ENCODE peak calls at places on chromosomes 2 and 18, in four cellular contexts. U is HCT116, N is GM12878, G is K562. A is an unnamed sample.

GRCh38 chr18:50716902-50717301 is 102.9 kb downstream of the MRO start:
- DNase-seq in N (no peak), G (no peak), U (no peak), A (no peak)

GRCh38 chr2:28594029-28594368 is 98.1 kb downstream of the PLB1 start:
- DNase-seq in N (no peak), G (no peak), U (no peak), A (no peak)

GRCh38 chr2:177002983-177003382 is 209.6 kb upstream of the HNRNPA3 start:
- DNase-seq in U (no peak), G (peak), N (no peak), A (no peak)

GRCh38 chr2:172430671-172431070 is 3.3 kb downstream of the ITGA6 start:
- DNase-seq in N (no peak), G (no peak), U (peak), A (no peak)

GRCh38 chr2:100783986-100784385 is 36.0 kb upstream of the NPAS2 start:
- DNase-seq in U (no peak), N (no peak), G (no peak), A (no peak)

GRCh38 chr2:226475650-226476049 is 324.0 kb downstream of the IRS1 start:
- DNase-seq in G (no peak), N (no peak), U (peak), A (no peak)

GRCh38 chr2:209864716-209865295 is 93.2 kb downstream of the UNC80 start:
- DNase-seq in U (no peak), N (no peak), G (no peak), A (peak)

GRCh38 chr2:118535818-118536212 is 311.6 kb downstream of the EN1 start:
- DNase-seq in G (no peak), U (no peak), N (no peak), A (no peak)

GRCh38 chr2:144096531-144096930 is 423.4 kb downstream of the ZEB2 start:
- DNase-seq in U (no peak), N (no peak), G (no peak), A (no peak)

GRCh38 chr2:67311536-67311935 is 85.6 kb upstream of the ETAA1 start:
- DNase-seq in U (no peak), G (no peak), N (no peak), A (no peak)

GRCh38 chr2:152894051-152894450 is 175.6 kb downstream of the ARL6IP6 start:
- DNase-seq in G (no peak), U (no peak), N (no peak), A (no peak)

GRCh38 chr2:122011493-122012270 is 256.2 kb downstream of the TSN start:
- DNase-seq in G (no peak), N (no peak), U (no peak), A (no peak)
- TF ChIP-seq EGR1 in G (no peak), N (no peak), U (no peak), A (no peak)

DNA sequence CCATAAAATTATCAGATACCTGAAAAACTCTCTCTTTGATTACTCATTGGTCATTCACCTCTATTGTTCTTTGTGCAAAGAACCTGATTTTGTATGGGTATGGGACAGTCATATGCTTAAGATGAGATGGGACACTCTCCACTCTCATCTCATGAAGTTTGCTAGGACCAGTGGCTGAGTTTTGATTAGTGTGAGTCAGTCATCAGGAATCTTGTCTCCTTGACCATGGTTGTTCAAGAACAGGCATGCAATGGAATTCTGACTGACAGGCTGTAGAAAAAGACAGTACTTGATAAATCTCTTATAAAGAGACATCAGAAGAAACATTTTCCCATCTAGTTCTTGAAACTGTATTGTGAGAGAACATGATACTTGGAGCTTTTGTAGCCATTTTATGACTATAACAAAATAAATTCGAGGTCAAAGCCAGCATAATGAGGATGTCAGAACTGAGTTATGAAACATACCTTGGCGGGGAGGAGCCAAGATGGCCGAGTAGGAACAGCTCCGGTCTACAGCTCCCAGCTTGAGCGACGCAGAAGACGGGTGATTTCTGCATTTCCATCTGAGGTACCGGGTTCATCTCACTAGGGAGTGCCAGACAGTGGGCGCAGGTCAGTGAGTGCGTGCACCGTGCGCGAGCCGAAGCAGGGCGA is 367.0 kb downstream of the NR4A2 start:
- DNase-seq in N (no peak), G (peak), U (no peak), A (no peak)
- TF ChIP-seq EGR1 in N (no peak), G (no peak), U (no peak), A (no peak)

DNA sequence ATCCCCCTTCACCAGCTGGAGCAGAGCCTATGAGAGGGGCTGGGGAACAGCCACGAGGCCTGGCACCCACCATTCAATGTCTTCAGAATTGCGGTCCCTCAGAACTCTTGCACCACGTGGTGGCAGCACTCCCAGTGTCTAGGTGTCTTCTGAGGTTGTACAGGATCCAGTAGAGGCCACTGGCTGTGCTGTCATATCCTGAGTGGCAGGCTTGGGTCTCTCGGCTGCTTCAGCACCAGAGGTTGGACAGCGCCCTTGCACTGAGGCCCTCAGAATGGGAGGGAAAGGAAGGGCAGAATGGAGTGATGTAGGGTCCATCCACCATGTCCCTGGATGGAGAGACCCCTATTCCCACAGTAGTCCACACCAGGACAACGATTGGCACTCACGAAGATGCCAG is 112.0 kb upstream of the TEKT4 start:
- DNase-seq in N (no peak), U (peak), G (peak), A (no peak)
- TF ChIP-seq EGR1 in N (no peak), U (no peak), G (no peak), A (no peak)

DNA sequence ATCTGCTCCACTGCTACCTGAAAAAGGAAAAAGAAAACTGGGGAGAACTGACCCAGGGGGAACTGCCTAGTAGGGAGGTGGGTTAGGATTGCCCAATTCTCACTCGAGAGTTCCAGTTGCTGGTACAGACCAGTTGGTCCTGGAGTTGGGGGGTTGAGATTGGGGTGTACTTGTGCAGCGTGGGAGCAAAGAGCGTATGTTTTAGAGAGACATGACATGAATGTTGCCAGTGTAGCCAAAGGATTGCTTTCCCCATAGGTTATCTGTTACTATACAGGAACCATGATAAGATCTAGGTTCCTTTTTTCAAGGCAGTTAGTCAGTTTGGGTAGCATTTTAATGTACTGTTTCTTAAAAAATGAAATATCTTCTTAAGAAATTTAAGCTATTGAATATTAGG is 68.6 kb downstream of the APLF start:
- DNase-seq in N (no peak), U (no peak), G (peak), A (no peak)
- TF ChIP-seq EGR1 in N (no peak), U (no peak), G (no peak), A (no peak)

GRCh38 chr2:120749506-120750431 is 14.1 kb downstream of the GLI2 start:
- DNase-seq in N (no peak), U (no peak), G (no peak), A (no peak)
- TF ChIP-seq EGR1 in N (no peak), U (no peak), G (no peak), A (no peak)

GRCh38 chr2:110771549-110772382 is 39.4 kb downstream of the ACOXL start:
- DNase-seq in N (no peak), G (no peak), U (no peak), A (no peak)
- TF ChIP-seq EGR1 in N (no peak), G (no peak), U (no peak), A (no peak)

GRCh38 chr2:44267269-44268258 is 7.7 kb upstream of the SLC3A1 start:
- DNase-seq in G (no peak), N (no peak), U (no peak), A (no peak)

GRCh38 chr2:44273076-44273475 is 2.2 kb upstream of the SLC3A1 start:
- DNase-seq in G (no peak), N (no peak), U (no peak), A (no peak)

GRCh38 chr2:44271296-44271695 is 4.0 kb upstream of the SLC3A1 start:
- DNase-seq in G (peak), U (no peak), N (no peak), A (no peak)

GRCh38 chr2:44269831-44270230 is 5.4 kb upstream of the SLC3A1 start:
- DNase-seq in U (no peak), N (no peak), G (no peak), A (no peak)

DNA sequence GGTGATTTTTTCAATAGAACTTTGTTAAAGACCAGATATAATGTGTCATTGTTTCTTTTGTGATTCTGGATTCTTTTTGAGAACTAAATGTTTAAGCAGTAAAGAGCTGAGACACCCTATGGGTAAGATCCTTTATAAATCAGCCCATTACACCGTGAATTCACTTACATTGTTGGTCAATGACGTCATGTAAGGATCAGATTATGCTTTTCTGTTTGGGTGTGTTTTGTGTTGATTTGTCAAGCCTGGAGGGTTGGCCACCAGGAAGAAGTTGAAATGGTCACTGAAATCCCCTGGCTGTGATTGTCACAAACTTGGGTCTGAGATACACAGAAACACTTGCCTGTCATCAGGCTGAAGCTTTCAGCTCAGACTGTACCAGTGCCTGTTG is 7.0 kb upstream of the SLC3A1 start:
- DNase-seq in G (peak), N (no peak), U (no peak), A (no peak)
- TF ChIP-seq EGR1 in G (no peak), N (no peak), U (no peak), A (no peak)

GRCh38 chr2:205775091-205775876 is 93.0 kb downstream of the NRP2 start:
- DNase-seq in G (no peak), U (no peak), N (no peak), A (no peak)
- TF ChIP-seq EGR1 in G (no peak), U (no peak), N (no peak), A (no peak)

DNA sequence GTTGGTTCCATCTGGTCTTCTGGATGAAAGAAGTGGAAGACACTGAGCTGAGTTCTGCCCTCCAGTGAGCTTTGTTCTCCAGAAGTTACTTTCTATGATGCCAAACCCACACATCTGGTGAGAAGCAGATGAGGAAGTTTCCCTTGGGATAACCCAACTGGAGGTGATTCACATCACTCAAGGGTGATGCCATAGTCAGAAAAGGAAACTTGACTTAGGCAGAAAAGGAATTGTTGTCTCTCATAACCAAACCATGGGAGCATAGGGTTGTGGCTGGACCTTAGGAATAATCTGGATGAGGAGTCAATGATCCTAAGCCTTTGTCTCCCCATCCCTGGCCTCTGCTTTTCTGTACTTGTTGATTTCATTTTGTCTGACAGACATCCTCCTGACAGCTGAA is 43.7 kb downstream of the CDC42EP3 start:
- DNase-seq in N (no peak), U (no peak), G (no peak), A (no peak)
- TF ChIP-seq EGR1 in N (no peak), U (no peak), G (no peak), A (no peak)

A was measured in H1.